ENCODE peak calls at places on chromosomes 1 and 21, in eight cellular contexts. E, X, L, I, N, G, D and B are unnamed samples.

GRCh38 chr1:3968851-3969250 is 68.8 kb upstream of the C1orf174 start:
- DNase-seq in N (no peak), E (no peak), X (peak), D (peak), I (peak), L (no peak), G (no peak), B (no peak)

GRCh38 chr1:79042117-79042516 is 35.6 kb upstream of the ADGRL4 start:
- DNase-seq in G (no peak), I (no peak), X (no peak), L (no peak), N (no peak), D (no peak), E (no peak), B (no peak)

GRCh38 chr21:23160914-23161313 is 2162.7 kb downstream of the NCAM2 start:
- DNase-seq in L (no peak), X (no peak), D (no peak), N (peak), G (no peak), I (no peak), E (no peak), B (no peak)

GRCh38 chr1:226886142-226886901 is 15.9 kb downstream of the PSEN2 start:
- DNase-seq in E (no peak), I (no peak), X (no peak), D (no peak), L (no peak), G (no peak), N (no peak), B (no peak)

GRCh38 chr1:41618066-41618825 is 133.8 kb upstream of the EDN2 start:
- DNase-seq in D (no peak), E (no peak), G (no peak), X (no peak), I (no peak), N (no peak), L (no peak), B (no peak)

GRCh38 chr1:203038891-203039608 is 12.8 kb downstream of the PPFIA4 start:
- DNase-seq in I (peak), X (peak), N (peak), L (peak), E (peak), D (peak), G (peak), B (no peak)

GRCh38 chr1:169729991-169730390 is 3.9 kb downstream of the SELE start:
- DNase-seq in N (no peak), G (no peak), I (no peak), X (no peak), L (no peak), D (no peak), E (no peak), B (no peak)

GRCh38 chr21:8989261-8989882 is 1532.0 kb upstream of the TPTE start:
- DNase-seq in L (no peak), I (no peak), X (no peak), N (no peak), E (no peak), G (no peak), D (no peak), B (no peak)

GRCh38 chr1:15134285-15134684 is 19.3 kb upstream of the TMEM51 start:
- DNase-seq in I (no peak), N (no peak), X (no peak), D (no peak), G (no peak), E (no peak), L (no peak), B (no peak)

GRCh38 chr21:32136546-32136945 is 142.3 kb downstream of the MIS18A start:
- DNase-seq in D (no peak), X (no peak), L (no peak), E (no peak), N (no peak), G (no peak), I (no peak), B (no peak)

GRCh38 chr1:17016317-17016661 is 4.6 kb upstream of the ATP13A2 start:
- DNase-seq in L (no peak), X (no peak), N (peak), G (no peak), D (no peak), E (no peak), I (no peak), B (no peak)

GRCh38 chr1:28887418-28887834 is 26.9 kb upstream of the EPB41 start:
- DNase-seq in G (peak), N (no peak), L (peak), I (peak), X (peak), D (peak), E (peak), B (peak)

GRCh38 chr21:25708467-25709065 is 26.1 kb downstream of the ATP5PF start:
- DNase-seq in N (peak), G (peak), E (peak), X (peak), D (peak), I (peak), L (peak), B (peak)

GRCh38 chr1:169484107-169484506 is 1.6 kb downstream of the SLC19A2 start:
- DNase-seq in E (no peak), D (no peak), N (no peak), G (no peak), I (no peak), X (no peak), L (no peak), B (no peak)

GRCh38 chr1:4957027-4957426 is 302.6 kb downstream of the AJAP1 start:
- DNase-seq in L (no peak), G (no peak), E (no peak), D (no peak), I (no peak), X (no peak), N (no peak), B (no peak)

GRCh38 chr1:204390731-204391466 is 20.7 kb downstream of the PPP1R15B start:
- DNase-seq in X (no peak), I (no peak), N (no peak), L (no peak), G (no peak), E (no peak), D (no peak), B (no peak)

GRCh38 chr1:72827285-72827684 is 544.9 kb upstream of the NEGR1 start:
- DNase-seq in I (no peak), X (no peak), G (no peak), D (no peak), N (no peak), L (no peak), E (no peak), B (no peak)

GRCh38 chr1:198523183-198523942 is 17.1 kb downstream of the ATP6V1G3 start:
- DNase-seq in E (no peak), G (no peak), X (no peak), I (no peak), L (peak), N (no peak), D (no peak), B (no peak)

GRCh38 chr1:10402729-10403274 is 3.9 kb downstream of the PGD start:
- DNase-seq in N (no peak), G (no peak), L (no peak), I (no peak), E (no peak), D (no peak), X (no peak), B (no peak)

GRCh38 chr1:55195523-55196233 is 19.5 kb downstream of the USP24 start:
- DNase-seq in E (no peak), G (no peak), X (no peak), N (no peak), D (no peak), I (no peak), L (no peak), B (no peak)

GRCh38 chr1:51906306-51907078 is 28.0 kb upstream of the NRDC start:
- DNase-seq in X (no peak), L (no peak), D (no peak), N (no peak), I (no peak), E (no peak), G (no peak), B (no peak)

GRCh38 chr1:246961939-246962373 is 30.2 kb upstream of the AHCTF1 start:
- DNase-seq in I (no peak), D (no peak), G (no peak), N (no peak), X (no peak), L (no peak), E (no peak), B (no peak)

GRCh38 chr1:240522122-240522822 is 89.7 kb downstream of the GREM2 start:
- DNase-seq in E (no peak), D (no peak), X (no peak), L (no peak), G (no peak), N (no peak), I (no peak), B (no peak)

GRCh38 chr1:151146072-151146415 is 387 bp downstream of the SEMA6C start:
- DNase-seq in X (no peak), L (no peak), G (no peak), N (no peak), D (no peak), I (peak), E (no peak), B (no peak)

GRCh38 chr1:147243228-147243685 is 773 bp downstream of the CHD1L start:
- DNase-seq in I (peak), X (no peak), G (peak), E (no peak), D (peak), N (no peak), L (no peak), B (peak)

GRCh38 chr1:64163972-64164371 is 39.5 kb upstream of the UBE2U start:
- DNase-seq in N (no peak), L (no peak), X (peak), D (peak), E (no peak), G (no peak), I (peak), B (no peak)

GRCh38 chr1:54016343-54017282 is 1.4 kb downstream of the LDLRAD1 start:
- DNase-seq in D (peak), N (no peak), I (no peak), L (no peak), E (no peak), X (no peak), G (no peak), B (no peak)

GRCh38 chr1:152907686-152908601 is at the start of gene IVL:
- DNase-seq in D (no peak), I (no peak), N (no peak), L (no peak), X (no peak), E (no peak), G (no peak), B (no peak)